ENCODE peak calls at places on chromosomes 2 and 18, in ten cellular contexts. One of them, this sample, is unnamed.

GRCh38 chr2:149410701-149411484 is 80.5 kb downstream of the LYPD6 start:
- DNase-seq in K562: no peak
- DNase-seq in hepatocyte: peak; percentile 48
- DNase-seq in SK-N-SH: no peak
- DNase-seq in mucosa of descending colon: no peak
- DNase-seq in testis: no peak
- DNase-seq in endodermal cell: no peak
- DNase-seq in cardiac muscle cell: no peak
- DNase-seq in right atrium auricular region: no peak
- DNase-seq in coronary artery: no peak
- DNase-seq in this sample: peak; percentile 48

GRCh38 chr2:17179145-17179808 is 339.0 kb downstream of the RAD51AP2 start:
- DNase-seq in K562: no peak
- DNase-seq in hepatocyte: no peak
- DNase-seq in SK-N-SH: no peak
- DNase-seq in mucosa of descending colon: no peak
- DNase-seq in testis: no peak
- DNase-seq in endodermal cell: no peak
- DNase-seq in cardiac muscle cell: no peak
- DNase-seq in right atrium auricular region: no peak
- DNase-seq in coronary artery: no peak
- DNase-seq in this sample: no peak

GRCh38 chr18:46051731-46052461 is 20.2 kb downstream of the PSTPIP2 start:
- DNase-seq in K562: no peak
- DNase-seq in hepatocyte: peak; percentile 78
- DNase-seq in SK-N-SH: no peak
- DNase-seq in mucosa of descending colon: peak; percentile 14
- DNase-seq in testis: no peak
- DNase-seq in endodermal cell: no peak
- DNase-seq in cardiac muscle cell: no peak
- DNase-seq in right atrium auricular region: no peak
- DNase-seq in coronary artery: no peak
- DNase-seq in this sample: peak; percentile 50

GRCh38 chr2:218017211-218018053 is 14.6 kb upstream of the TNS1 start:
- DNase-seq in K562: no peak
- DNase-seq in hepatocyte: no peak
- DNase-seq in SK-N-SH: peak; percentile 50
- DNase-seq in mucosa of descending colon: no peak
- DNase-seq in testis: peak; percentile 75
- DNase-seq in endodermal cell: no peak
- DNase-seq in cardiac muscle cell: no peak
- DNase-seq in right atrium auricular region: peak; percentile 82
- DNase-seq in coronary artery: no peak
- DNase-seq in this sample: no peak

GRCh38 chr2:204483497-204484164 is 61.6 kb upstream of the PARD3B start:
- DNase-seq in K562: peak; percentile 38
- DNase-seq in hepatocyte: peak; percentile 50
- DNase-seq in SK-N-SH: peak; percentile 47
- DNase-seq in mucosa of descending colon: peak; percentile 12
- DNase-seq in testis: no peak
- DNase-seq in endodermal cell: no peak
- DNase-seq in cardiac muscle cell: peak; percentile 37
- DNase-seq in right atrium auricular region: no peak
- DNase-seq in coronary artery: no peak
- DNase-seq in this sample: no peak

GRCh38 chr2:230701308-230701707 is 11.3 kb upstream of the CAB39 start:
- DNase-seq in K562: no peak
- DNase-seq in hepatocyte: no peak
- DNase-seq in SK-N-SH: no peak
- DNase-seq in mucosa of descending colon: no peak
- DNase-seq in testis: no peak
- DNase-seq in endodermal cell: no peak
- DNase-seq in cardiac muscle cell: no peak
- DNase-seq in right atrium auricular region: no peak
- DNase-seq in coronary artery: no peak
- DNase-seq in this sample: no peak

GRCh38 chr2:3449106-3449505 is 69.6 kb downstream of the TRAPPC12 start:
- DNase-seq in K562: no peak
- DNase-seq in hepatocyte: no peak
- DNase-seq in SK-N-SH: peak; percentile 79
- DNase-seq in mucosa of descending colon: no peak
- DNase-seq in testis: no peak
- DNase-seq in endodermal cell: peak; percentile 12
- DNase-seq in cardiac muscle cell: no peak
- DNase-seq in right atrium auricular region: peak; percentile 49
- DNase-seq in coronary artery: no peak
- DNase-seq in this sample: peak; percentile 41

GRCh38 chr2:30677231-30677630 is 130.0 kb downstream of the CAPN13 start:
- DNase-seq in K562: no peak
- DNase-seq in hepatocyte: no peak
- DNase-seq in SK-N-SH: no peak
- DNase-seq in mucosa of descending colon: no peak
- DNase-seq in testis: no peak
- DNase-seq in endodermal cell: no peak
- DNase-seq in cardiac muscle cell: no peak
- DNase-seq in right atrium auricular region: no peak
- DNase-seq in coronary artery: no peak
- DNase-seq in this sample: no peak

GRCh38 chr18:60549338-60549960 is 176.9 kb upstream of the MC4R start:
- DNase-seq in K562: peak; percentile 42
- DNase-seq in hepatocyte: peak; percentile 87
- DNase-seq in SK-N-SH: peak; percentile 43
- DNase-seq in mucosa of descending colon: peak; percentile 49
- DNase-seq in testis: peak; percentile 66
- DNase-seq in endodermal cell: peak; percentile 53
- DNase-seq in cardiac muscle cell: peak; percentile 87
- DNase-seq in right atrium auricular region: no peak
- DNase-seq in coronary artery: no peak
- DNase-seq in this sample: peak; percentile 85

GRCh38 chr2:237915576-237915975 is 51.2 kb upstream of the UBE2F start:
- DNase-seq in K562: no peak
- DNase-seq in hepatocyte: no peak
- DNase-seq in SK-N-SH: no peak
- DNase-seq in mucosa of descending colon: no peak
- DNase-seq in testis: no peak
- DNase-seq in endodermal cell: no peak
- DNase-seq in cardiac muscle cell: no peak
- DNase-seq in right atrium auricular region: no peak
- DNase-seq in coronary artery: no peak
- DNase-seq in this sample: no peak

GRCh38 chr2:207892676-207893402 is 123.1 kb upstream of the FZD5 start:
- DNase-seq in K562: no peak
- DNase-seq in hepatocyte: no peak
- DNase-seq in SK-N-SH: no peak
- DNase-seq in mucosa of descending colon: no peak
- DNase-seq in testis: no peak
- DNase-seq in endodermal cell: no peak
- DNase-seq in cardiac muscle cell: no peak
- DNase-seq in right atrium auricular region: no peak
- DNase-seq in coronary artery: no peak
- DNase-seq in this sample: peak; percentile 56

GRCh38 chr2:207896525-207897295 is 127.0 kb upstream of the FZD5 start:
- DNase-seq in K562: peak; percentile 3
- DNase-seq in hepatocyte: no peak
- DNase-seq in SK-N-SH: peak; percentile 23
- DNase-seq in mucosa of descending colon: peak; percentile 60
- DNase-seq in testis: no peak
- DNase-seq in endodermal cell: peak; percentile 85
- DNase-seq in cardiac muscle cell: no peak
- DNase-seq in right atrium auricular region: no peak
- DNase-seq in coronary artery: no peak
- DNase-seq in this sample: no peak

GRCh38 chr2:207898354-207898695 is 127.0 kb downstream of the PLEKHM3 start:
- DNase-seq in K562: no peak
- DNase-seq in hepatocyte: no peak
- DNase-seq in SK-N-SH: no peak
- DNase-seq in mucosa of descending colon: no peak
- DNase-seq in testis: no peak
- DNase-seq in endodermal cell: no peak
- DNase-seq in cardiac muscle cell: no peak
- DNase-seq in right atrium auricular region: no peak
- DNase-seq in coronary artery: no peak
- DNase-seq in this sample: no peak

GRCh38 chr2:207897541-207898353 is 127.6 kb downstream of the PLEKHM3 start:
- DNase-seq in K562: no peak
- DNase-seq in hepatocyte: no peak
- DNase-seq in SK-N-SH: no peak
- DNase-seq in mucosa of descending colon: peak; percentile 25
- DNase-seq in testis: no peak
- DNase-seq in endodermal cell: no peak
- DNase-seq in cardiac muscle cell: no peak
- DNase-seq in right atrium auricular region: no peak
- DNase-seq in coronary artery: no peak
- DNase-seq in this sample: no peak

GRCh38 chr2:207895236-207895860 is 125.6 kb upstream of the FZD5 start:
- DNase-seq in K562: no peak
- DNase-seq in hepatocyte: no peak
- DNase-seq in SK-N-SH: no peak
- DNase-seq in mucosa of descending colon: peak; percentile 39
- DNase-seq in testis: no peak
- DNase-seq in endodermal cell: no peak
- DNase-seq in cardiac muscle cell: no peak
- DNase-seq in right atrium auricular region: no peak
- DNase-seq in coronary artery: no peak
- DNase-seq in this sample: no peak
- TF ChIP-seq CTCF in K562: no peak
- TF ChIP-seq CTCF in hepatocyte: no peak
- TF ChIP-seq CTCF in SK-N-SH: no peak
- TF ChIP-seq CTCF in mucosa of descending colon: no peak
- TF ChIP-seq CTCF in testis: no peak
- TF ChIP-seq CTCF in endodermal cell: no peak
- TF ChIP-seq CTCF in cardiac muscle cell: no peak
- TF ChIP-seq CTCF in right atrium auricular region: no peak
- TF ChIP-seq CTCF in coronary artery: no peak
- TF ChIP-seq CTCF in this sample: no peak

GRCh38 chr18:22165049-22165602 is 4.3 kb upstream of the GATA6 start:
- DNase-seq in K562: no peak
- DNase-seq in hepatocyte: peak; percentile 21
- DNase-seq in SK-N-SH: peak; percentile 33
- DNase-seq in mucosa of descending colon: peak; percentile 40
- DNase-seq in testis: no peak
- DNase-seq in endodermal cell: peak; percentile 80
- DNase-seq in cardiac muscle cell: peak; percentile 66
- DNase-seq in right atrium auricular region: no peak
- DNase-seq in coronary artery: no peak
- DNase-seq in this sample: no peak
- H3K4me3 ChIP-seq in K562: no peak overlapping the region
- H3K4me3 ChIP-seq in hepatocyte: peak overlapping the region; percentile 63
- H3K4me3 ChIP-seq in SK-N-SH: no peak overlapping the region
- H3K4me3 ChIP-seq in mucosa of descending colon: peak overlapping the region; percentile 12
- H3K4me3 ChIP-seq in testis: peak overlapping the region; percentile 41
- H3K4me3 ChIP-seq in endodermal cell: peak overlapping the region; percentile 83
- H3K4me3 ChIP-seq in cardiac muscle cell: peak overlapping the region; percentile 94
- H3K4me3 ChIP-seq in right atrium auricular region: peak overlapping the region; percentile 87
- H3K4me3 ChIP-seq in coronary artery: peak overlapping the region; percentile 90
- H3K4me3 ChIP-seq in this sample: no peak overlapping the region

GRCh38 chr2:44562737-44563136 is 201.0 kb downstream of the CAMKMT start:
- DNase-seq in K562: no peak
- DNase-seq in hepatocyte: no peak
- DNase-seq in SK-N-SH: no peak
- DNase-seq in mucosa of descending colon: no peak
- DNase-seq in testis: no peak
- DNase-seq in endodermal cell: no peak
- DNase-seq in cardiac muscle cell: no peak
- DNase-seq in right atrium auricular region: no peak
- DNase-seq in coronary artery: no peak
- DNase-seq in this sample: no peak

GRCh38 chr2:44559108-44559507 is 197.4 kb downstream of the CAMKMT start:
- DNase-seq in K562: no peak
- DNase-seq in hepatocyte: no peak
- DNase-seq in SK-N-SH: no peak
- DNase-seq in mucosa of descending colon: no peak
- DNase-seq in testis: no peak
- DNase-seq in endodermal cell: no peak
- DNase-seq in cardiac muscle cell: no peak
- DNase-seq in right atrium auricular region: no peak
- DNase-seq in coronary artery: no peak
- DNase-seq in this sample: no peak

GRCh38 chr2:44560961-44561360 is 199.2 kb downstream of the CAMKMT start:
- DNase-seq in K562: no peak
- DNase-seq in hepatocyte: no peak
- DNase-seq in SK-N-SH: no peak
- DNase-seq in mucosa of descending colon: no peak
- DNase-seq in testis: no peak
- DNase-seq in endodermal cell: no peak
- DNase-seq in cardiac muscle cell: no peak
- DNase-seq in right atrium auricular region: no peak
- DNase-seq in coronary artery: no peak
- DNase-seq in this sample: no peak

GRCh38 chr2:44564752-44565151 is 203.0 kb downstream of the CAMKMT start:
- DNase-seq in K562: no peak
- DNase-seq in hepatocyte: no peak
- DNase-seq in SK-N-SH: no peak
- DNase-seq in mucosa of descending colon: no peak
- DNase-seq in testis: no peak
- DNase-seq in endodermal cell: no peak
- DNase-seq in cardiac muscle cell: no peak
- DNase-seq in right atrium auricular region: no peak
- DNase-seq in coronary artery: no peak
- DNase-seq in this sample: no peak

DNA sequence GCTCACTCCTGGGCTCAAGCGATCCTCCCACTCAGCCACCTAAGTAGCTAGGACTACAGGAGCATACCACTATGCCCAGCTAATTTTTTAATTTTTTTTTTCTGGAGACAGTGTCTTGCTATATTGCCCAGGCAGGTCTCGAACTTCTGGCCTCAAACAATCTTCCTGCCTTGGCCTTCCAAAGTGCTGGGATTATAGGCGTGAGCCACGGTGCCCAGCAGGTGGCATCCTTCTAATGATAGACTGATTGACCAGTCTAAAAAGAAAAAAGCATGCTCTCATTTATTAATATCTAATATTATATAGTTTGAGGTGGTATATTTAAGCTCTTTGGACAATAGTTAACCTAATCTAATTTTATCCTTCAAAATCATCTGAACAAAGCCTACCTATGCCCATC is 198.6 kb downstream of the CAMKMT start:
- DNase-seq in K562: peak; percentile 9
- DNase-seq in hepatocyte: no peak
- DNase-seq in SK-N-SH: no peak
- DNase-seq in mucosa of descending colon: peak; percentile 51
- DNase-seq in testis: peak; percentile 63
- DNase-seq in endodermal cell: no peak
- DNase-seq in cardiac muscle cell: no peak
- DNase-seq in right atrium auricular region: no peak
- DNase-seq in coronary artery: no peak
- DNase-seq in this sample: no peak
- TF ChIP-seq CTCF in K562: peak; percentile 27
- TF ChIP-seq CTCF in hepatocyte: peak; percentile 19
- TF ChIP-seq CTCF in SK-N-SH: peak; percentile 56
- TF ChIP-seq CTCF in mucosa of descending colon: no peak
- TF ChIP-seq CTCF in testis: peak; percentile 32
- TF ChIP-seq CTCF in endodermal cell: peak; percentile 45
- TF ChIP-seq CTCF in cardiac muscle cell: peak; percentile 41
- TF ChIP-seq CTCF in right atrium auricular region: peak; percentile 34
- TF ChIP-seq CTCF in coronary artery: no peak
- TF ChIP-seq CTCF in this sample: no peak

DNA sequence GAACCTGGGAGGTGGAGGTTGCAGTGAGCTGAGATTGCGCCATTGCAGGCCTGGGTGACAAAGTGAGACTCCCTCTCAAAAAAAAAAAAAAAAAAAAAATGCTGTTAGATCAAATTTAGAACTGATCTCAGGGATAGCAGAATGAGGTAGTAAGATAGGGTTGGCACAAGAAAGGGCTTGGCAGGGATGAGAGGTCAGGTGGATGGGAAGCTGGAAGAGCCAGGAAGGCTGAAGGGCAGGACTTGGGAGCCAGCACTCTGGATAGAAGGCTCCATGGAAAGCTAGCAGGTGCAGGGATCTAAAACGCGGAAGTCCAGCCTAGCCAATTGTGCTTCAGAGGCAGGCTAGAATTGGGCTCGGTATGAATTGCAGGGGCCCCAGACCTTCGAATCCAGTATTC is 250.9 kb upstream of the SP5 start:
- DNase-seq in K562: no peak
- DNase-seq in hepatocyte: no peak
- DNase-seq in SK-N-SH: no peak
- DNase-seq in mucosa of descending colon: no peak
- DNase-seq in testis: no peak
- DNase-seq in endodermal cell: no peak
- DNase-seq in cardiac muscle cell: no peak
- DNase-seq in right atrium auricular region: no peak
- DNase-seq in coronary artery: no peak
- DNase-seq in this sample: no peak
- H3K4me3 ChIP-seq in K562: no peak overlapping the region
- H3K4me3 ChIP-seq in hepatocyte: no peak overlapping the region
- H3K4me3 ChIP-seq in SK-N-SH: no peak overlapping the region
- H3K4me3 ChIP-seq in mucosa of descending colon: no peak overlapping the region
- H3K4me3 ChIP-seq in testis: no peak overlapping the region
- H3K4me3 ChIP-seq in endodermal cell: no peak overlapping the region
- H3K4me3 ChIP-seq in cardiac muscle cell: no peak overlapping the region
- H3K4me3 ChIP-seq in right atrium auricular region: no peak overlapping the region
- H3K4me3 ChIP-seq in coronary artery: no peak overlapping the region
- H3K4me3 ChIP-seq in this sample: no peak overlapping the region